ENCODE peak calls at places on chromosomes 1 and 21, in six cellular contexts. A is hypothalamus; U is cerebellum; Y is osteocyte; I is stimulated activated CD4-positive, alpha-beta T cell treated with anti-CD3 and anti-CD28 coated beads, Interleukin-12 subunit alpha, Interleukin-12 subunit beta, amount 100 ng/mL, for 24 hours; T is activated CD4-positive, alpha-beta T cell treated with anti-CD3 and anti-CD28 coated beads, Interleukin-2, amount 50 U/mL, for 48 hours. L is an unnamed sample.
A peak's percentile ranks its signal among the peaks of the same experiment; 100 is the strongest.

GRCh38 chr1:63454269-63454668 is 68.8 kb downstream of the ITGB3BP start:
- DNase-seq in T (no peak), U (no peak), A (no peak), I (no peak), Y (no peak), L (no peak)

GRCh38 chr1:21579788-21580187 is 70.6 kb downstream of the ALPL start:
- DNase-seq in Y (no peak), T (no peak), I (no peak), U (no peak), A (no peak), L (no peak)

GRCh38 chr1:81484284-81484683 is 316.4 kb upstream of the ADGRL2 start:
- DNase-seq in U (no peak), A (no peak), I (no peak), Y (no peak), T (no peak), L (no peak)

GRCh38 chr1:1340185-1340584 is 9.0 kb downstream of the DVL1 start:
- DNase-seq in U (no peak), A (no peak), T (no peak), Y (no peak), I (no peak), L (no peak)

GRCh38 chr1:67009792-67010191 is 44.2 kb downstream of the SLC35D1 start:
- DNase-seq in Y (no peak), A (no peak), U (no peak), T (no peak), I (no peak), L (no peak)

GRCh38 chr1:221850788-221851187 is 108.9 kb upstream of the DUSP10 start:
- DNase-seq in T (no peak), U (no peak), I (no peak), Y (no peak), A (no peak), L (no peak)

GRCh38 chr1:6303397-6304012 is 42.6 kb upstream of the GPR153 start:
- DNase-seq in A (no peak), U (no peak), I (no peak), T (no peak), Y (no peak), L (no peak)

GRCh38 chr1:229070168-229070567 is 200.7 kb upstream of the RAB4A start:
- DNase-seq in T (no peak), I (no peak), A (peak; percentile 74), Y (peak; percentile 90), U (peak; percentile 19), L (no peak)

GRCh38 chr1:26811057-26811456 is 15.4 kb upstream of the ZDHHC18 start:
- DNase-seq in I (no peak), Y (no peak), A (no peak), T (no peak), U (no peak), L (no peak)

GRCh38 chr1:46549697-46550681 is 1.5 kb downstream of the KNCN start:
- DNase-seq in U (no peak), I (no peak), Y (no peak), A (peak; percentile 29), T (no peak), L (peak; percentile 11)

GRCh38 chr1:9846611-9847171 is 22.9 kb upstream of the CLSTN1 start:
- DNase-seq in U (no peak), A (no peak), I (no peak), T (no peak), Y (no peak), L (no peak)

GRCh38 chr1:44500181-44501021 is 95.3 kb downstream of the RNF220 start:
- DNase-seq in U (no peak), I (no peak), Y (no peak), T (no peak), A (peak; percentile 79), L (no peak)

GRCh38 chr21:45167796-45168222 is 93.4 kb downstream of the ADARB1 start:
- DNase-seq in A (no peak), T (no peak), I (no peak), U (no peak), Y (no peak), L (no peak)

GRCh38 chr1:39695011-39695410 is 3.8 kb upstream of the HPCAL4 start:
- DNase-seq in Y (no peak), T (no peak), I (no peak), U (no peak), A (no peak), L (no peak)

GRCh38 chr1:3058263-3059030 is 10.6 kb upstream of the PRDM16 start:
- DNase-seq in T (no peak), I (no peak), U (no peak), A (no peak), Y (no peak), L (no peak)

GRCh38 chr1:193606035-193606434 is 419.6 kb upstream of the B3GALT2 start:
- DNase-seq in Y (no peak), I (no peak), A (no peak), U (no peak), T (no peak), L (no peak)

GRCh38 chr1:153635872-153636271 is 2.0 kb downstream of the CHTOP start:
- DNase-seq in A (no peak), I (no peak), Y (no peak), U (no peak), T (no peak), L (no peak)

GRCh38 chr1:55694297-55694696 is 479.1 kb upstream of the USP24 start:
- DNase-seq in Y (no peak), A (no peak), T (no peak), U (peak; percentile 55), I (no peak), L (no peak)

GRCh38 chr1:90340604-90341003 is 345.7 kb downstream of the ZNF326 start:
- DNase-seq in U (no peak), A (no peak), I (no peak), T (no peak), Y (no peak), L (no peak)

GRCh38 chr1:244352156-244352830 is 99.4 kb downstream of the ADSS2 start:
- DNase-seq in Y (peak; percentile 36), U (no peak), I (no peak), T (no peak), A (no peak), L (no peak)

GRCh38 chr1:168783831-168784230 is 54.8 kb upstream of the DPT start:
- DNase-seq in I (no peak), A (no peak), T (no peak), Y (no peak), U (no peak), L (no peak)

GRCh38 chr21:38503588-38503987 is 5.3 kb upstream of the ERG start:
- DNase-seq in T (no peak), Y (no peak), I (no peak), U (no peak), A (no peak), L (no peak)

GRCh38 chr1:91564888-91565700 is 64.4 kb downstream of the CDC7 start:
- DNase-seq in T (no peak), U (no peak), I (no peak), A (no peak), Y (no peak), L (no peak)

GRCh38 chr1:241848680-241849344 is 808 bp downstream of the EXO1 start:
- DNase-seq in I (no peak), T (no peak), A (no peak), U (no peak), Y (no peak), L (no peak)

GRCh38 chr1:7341145-7341900 is 429.8 kb upstream of the VAMP3 start:
- DNase-seq in T (no peak), U (peak; percentile 36), I (no peak), A (no peak), Y (no peak), L (no peak)

GRCh38 chr1:197399691-197400521 is 131.9 kb downstream of the CRB1 start:
- DNase-seq in Y (no peak), I (no peak), A (no peak), T (no peak), U (no peak), L (no peak)

GRCh38 chr1:154998818-154999650 is 3.6 kb upstream of the ZBTB7B start:
- DNase-seq in U (peak; percentile 79), I (peak; percentile 79), A (peak; percentile 45), Y (no peak), T (peak; percentile 86), L (no peak)

GRCh38 chr1:211487672-211488208 is 4.2 kb downstream of the RD3 start:
- DNase-seq in Y (no peak), A (no peak), U (no peak), I (no peak), T (no peak), L (no peak)

GRCh38 chr1:236421850-236422516 is 27.9 kb downstream of the EDARADD start:
- DNase-seq in I (no peak), Y (no peak), U (no peak), A (no peak), T (no peak), L (no peak)

GRCh38 chr1:245871881-245872280 is 635.2 kb downstream of the SMYD3 start:
- DNase-seq in Y (no peak), U (no peak), A (no peak), I (no peak), T (no peak), L (no peak)

GRCh38 chr1:231446138-231446537 is 24.1 kb upstream of the EGLN1 start:
- DNase-seq in T (no peak), Y (no peak), I (no peak), U (no peak), A (no peak), L (no peak)

GRCh38 chr1:200659269-200659668 is 10.4 kb downstream of the DDX59 start:
- DNase-seq in A (no peak), T (no peak), Y (no peak), U (no peak), I (no peak), L (no peak)

GRCh38 chr1:108595510-108595909 is 35.6 kb downstream of the EEIG2 start:
- DNase-seq in T (no peak), A (no peak), I (no peak), U (no peak), Y (no peak), L (no peak)

GRCh38 chr1:77825356-77825709 is 45.9 kb downstream of the MIGA1 start:
- DNase-seq in I (no peak), A (no peak), U (no peak), Y (no peak), T (no peak), L (no peak)

GRCh38 chr1:184160942-184161698 is 109.6 kb downstream of the TSEN15 start:
- DNase-seq in Y (no peak), I (no peak), U (no peak), T (peak; percentile 31), A (no peak), L (no peak)

GRCh38 chr1:10253755-10254154 is 43.4 kb downstream of the KIF1B start:
- DNase-seq in A (no peak), T (no peak), Y (no peak), U (no peak), I (no peak), L (no peak)

GRCh38 chr1:54557956-54558355 is 9.9 kb downstream of the ACOT11 start:
- DNase-seq in I (no peak), U (no peak), A (no peak), T (no peak), Y (no peak), L (no peak)

GRCh38 chr1:195591917-195592672 is 1016.1 kb downstream of the KCNT2 start:
- DNase-seq in I (no peak), A (no peak), U (no peak), T (no peak), Y (no peak), L (no peak)

GRCh38 chr1:99814373-99814900 is 35.7 kb upstream of the AGL start:
- DNase-seq in T (no peak), U (no peak), I (no peak), A (no peak), Y (no peak), L (no peak)

L was measured in stimulated activated CD8-positive, alpha-beta memory T cell treated with anti-CD3 and anti-CD28 coated beads, Interleukin-15, amount 100 ng/mL, for 24 hours.